ENCODE peak calls at places on chromosomes 11 and 22, in seven cellular contexts. I, O, R, J, Y, D and C are unnamed samples.

GRCh38 chr22:36471341-36471821 is 10.1 kb downstream of the TXN2 start:
- DNase-seq in I (no peak), J (no peak), R (peak; percentile 76), D (no peak), O (no peak), Y (no peak), C (no peak)

GRCh38 chr22:49956914-49957825 is 3.4 kb upstream of the PIM3 start:
- DNase-seq in Y (no peak), O (peak; percentile 66), I (no peak), J (no peak), D (no peak), R (no peak), C (peak; percentile 24)

GRCh38 chr11:117662255-117662654 is 134.8 kb downstream of the DSCAML1 start:
- DNase-seq in Y (no peak), I (no peak), D (no peak), R (no peak), O (no peak), J (no peak), C (no peak)

GRCh38 chr11:107780775-107781174 is 68.9 kb upstream of the SLN start:
- DNase-seq in D (no peak), Y (no peak), J (no peak), R (no peak), O (no peak), I (no peak), C (no peak)

GRCh38 chr11:379205-380094 is 10.2 kb downstream of the B4GALNT4 start:
- DNase-seq in O (no peak), Y (no peak), J (no peak), I (no peak), R (no peak), D (no peak), C (no peak)

GRCh38 chr11:88886796-88887195 is 179.0 kb downstream of the GRM5 start:
- DNase-seq in I (peak; percentile 1), R (peak; percentile 1), O (no peak), Y (peak; percentile 8), D (peak; percentile 11), J (no peak), C (no peak)

GRCh38 chr11:1307998-1308744 is 1.3 kb downstream of the TOLLIP start:
- DNase-seq in D (no peak), I (no peak), R (no peak), J (no peak), Y (peak; percentile 25), O (no peak), C (peak; percentile 53)

GRCh38 chr22:32710896-32711295 is 90.6 kb upstream of the TIMP3 start:
- DNase-seq in I (no peak), O (no peak), J (no peak), Y (no peak), R (no peak), D (no peak), C (no peak)

GRCh38 chr22:23085785-23086184 is 15.5 kb downstream of the GNAZ start:
- DNase-seq in I (no peak), Y (no peak), D (no peak), R (no peak), O (no peak), J (no peak), C (no peak)

GRCh38 chr11:119668685-119669084 is 60.3 kb downstream of the NECTIN1 start:
- DNase-seq in D (no peak), J (no peak), Y (no peak), O (no peak), I (no peak), R (no peak), C (no peak)

GRCh38 chr22:25759825-25760231 is 17.8 kb downstream of the MYO18B start:
- DNase-seq in O (no peak), R (peak; percentile 97), I (no peak), J (peak; percentile 37), Y (peak; percentile 65), D (no peak), C (no peak)

GRCh38 chr11:123493393-123494063 is 63.5 kb downstream of the GRAMD1B start:
- DNase-seq in O (no peak), Y (no peak), I (no peak), R (no peak), D (no peak), J (no peak), C (no peak)

DNA sequence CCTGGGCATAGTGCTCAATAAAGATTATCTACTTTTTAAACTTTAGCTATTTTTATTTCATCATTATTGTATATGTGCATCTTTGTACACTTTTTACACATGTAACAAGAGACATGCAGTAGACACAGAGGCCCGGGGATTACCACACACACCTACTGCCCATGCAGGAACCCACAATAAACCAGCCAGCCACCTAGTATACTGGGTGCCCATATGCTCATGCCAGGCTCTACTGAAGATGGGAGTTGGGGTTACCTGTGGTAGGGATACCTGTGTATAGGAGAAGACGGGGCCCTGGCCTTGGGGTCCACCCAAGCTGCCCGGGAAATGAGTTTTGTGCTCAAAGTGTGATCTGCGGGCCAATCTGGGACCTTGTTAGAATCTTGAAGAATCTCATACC is 31.2 kb upstream of the P2RY2 start:
- DNase-seq in J (no peak), Y (no peak), O (no peak), D (no peak), I (no peak), R (no peak), C (peak; percentile 21)
- H3K27ac ChIP-seq in J (no peak overlapping the region), Y (peak overlapping the region; percentile 92), O (no peak overlapping the region), D (no peak overlapping the region), I (no peak overlapping the region), R (no peak overlapping the region), C (no peak overlapping the region)

GRCh38 chr11:5604896-5605295 is 8.5 kb downstream of the TRIM6 start:
- DNase-seq in J (no peak), Y (no peak), R (no peak), O (no peak), I (no peak), D (no peak), C (no peak)

GRCh38 chr11:5603326-5603725 is 6.9 kb downstream of the TRIM6 start:
- DNase-seq in D (no peak), O (no peak), I (no peak), R (no peak), Y (no peak), J (no peak), C (no peak)

GRCh38 chr11:5610446-5610845 is 14.0 kb downstream of the TRIM6 start:
- DNase-seq in Y (no peak), R (no peak), D (no peak), I (no peak), J (no peak), O (no peak), C (no peak)

GRCh38 chr11:5608778-5609177 is 12.3 kb downstream of the TRIM6 start:
- DNase-seq in O (no peak), I (no peak), Y (no peak), D (no peak), J (no peak), R (no peak), C (no peak)

GRCh38 chr11:5605849-5606248 is 9.4 kb downstream of the TRIM6 start:
- DNase-seq in O (no peak), Y (peak; percentile 56), J (no peak), I (no peak), D (no peak), R (peak; percentile 82), C (no peak)
- TF ChIP-seq CTCF in O (no peak), Y (no peak), J (no peak), I (no peak), D (no peak), R (peak; percentile 67), C (no peak)

GRCh38 chr22:40607506-40607905 is 29.0 kb downstream of the MRTFA start:
- DNase-seq in I (no peak), R (no peak), J (no peak), Y (no peak), O (no peak), D (no peak), C (no peak)

GRCh38 chr22:40603088-40603605 is 33.4 kb downstream of the MRTFA start:
- DNase-seq in Y (peak; percentile 37), J (no peak), O (no peak), R (no peak), D (no peak), I (no peak), C (no peak)

GRCh38 chr22:40606306-40606705 is 30.2 kb downstream of the MRTFA start:
- DNase-seq in Y (no peak), O (no peak), D (no peak), J (no peak), I (no peak), R (no peak), C (no peak)

GRCh38 chr22:40609216-40609615 is 27.3 kb downstream of the MRTFA start:
- DNase-seq in O (no peak), I (no peak), D (no peak), J (no peak), R (no peak), Y (no peak), C (no peak)

GRCh38 chr22:40605676-40606250 is 30.8 kb downstream of the MRTFA start:
- DNase-seq in O (no peak), D (no peak), J (no peak), Y (no peak), R (no peak), I (no peak), C (no peak)
- H3K27ac ChIP-seq in O (no peak overlapping the region), D (peak overlapping the region; percentile 45), J (no peak overlapping the region), Y (no peak overlapping the region), R (no peak overlapping the region), I (no peak overlapping the region), C (peak overlapping the region; percentile 66)

GRCh38 chr11:83801799-83802198 is 515.6 kb upstream of the CCDC90B start:
- DNase-seq in Y (no peak), D (no peak), R (no peak), I (no peak), J (no peak), O (no peak), C (no peak)
- TF ChIP-seq CTCF in Y (no peak), D (no peak), R (peak; percentile 34), I (peak; percentile 19), J (no peak), O (peak; percentile 8), C (no peak)